ENCODE peak calls at places on chromosomes 11 and 22, in five cellular contexts. B is testis, U is lower leg skin, V is thoracic aorta, O is mucosa of descending colon. L is an unnamed sample.

GRCh38 chr11:63793163-63793562 is 20.1 kb upstream of the SPINDOC start:
- DNase-seq in O (no peak), U (no peak), B (no peak), V (no peak), L (no peak)

GRCh38 chr11:116563028-116563712 is 209.6 kb downstream of the BUD13 start:
- DNase-seq in O (peak; percentile 2), U (no peak), B (peak; percentile 60), V (no peak), L (no peak)

GRCh38 chr22:20526628-20527355 is 19.4 kb downstream of the MED15 start:
- DNase-seq in V (no peak), U (no peak), B (no peak), O (no peak), L (no peak)

GRCh38 chr11:130814440-130815073 is 101.7 kb downstream of the SNX19 start:
- DNase-seq in V (no peak), B (no peak), O (no peak), U (no peak), L (no peak)

GRCh38 chr11:125263268-125263790 is 98.8 kb downstream of the PKNOX2 start:
- DNase-seq in B (peak; percentile 86), U (no peak), O (peak; percentile 47), V (peak; percentile 37), L (no peak)

GRCh38 chr11:69173925-69174591 is 18.3 kb downstream of the SMIM38 start:
- DNase-seq in U (no peak), B (no peak), O (no peak), V (no peak), L (no peak)

GRCh38 chr11:5831196-5831829 is 10.4 kb downstream of the OR52E6 start:
- DNase-seq in O (no peak), V (no peak), U (no peak), B (no peak), L (no peak)

GRCh38 chr22:50482107-50483074 is 1.0 kb downstream of the ADM2 start:
- DNase-seq in U (no peak), O (no peak), B (no peak), V (no peak), L (no peak)

GRCh38 chr22:19663286-19663815 is 51.0 kb upstream of the SEPTIN5 start:
- DNase-seq in U (peak; percentile 92), B (peak; percentile 75), O (peak; percentile 66), V (no peak), L (no peak)

GRCh38 chr11:83681045-83681781 is 395.0 kb upstream of the CCDC90B start:
- DNase-seq in V (no peak), U (no peak), O (no peak), B (no peak), L (no peak)

GRCh38 chr22:27531782-27532530 is 269.6 kb downstream of the MN1 start:
- DNase-seq in U (no peak), B (peak; percentile 16), O (no peak), V (no peak), L (no peak)

GRCh38 chr11:101487775-101488174 is 96.0 kb downstream of the TRPC6 start:
- DNase-seq in U (no peak), V (no peak), B (no peak), O (no peak), L (no peak)

GRCh38 chr22:44538071-44538470 is 40.0 kb upstream of the RTL6 start:
- DNase-seq in V (no peak), B (no peak), O (no peak), U (no peak), L (no peak)

GRCh38 chr22:46116491-46116958 is 33.8 kb upstream of the PPARA start:
- DNase-seq in U (peak; percentile 99), V (peak; percentile 83), B (peak; percentile 96), O (peak; percentile 98), L (peak; percentile 85)

GRCh38 chr22:50114221-50114981 is 24.6 kb downstream of the MOV10L1 start:
- DNase-seq in B (no peak), U (peak; percentile 83), O (no peak), V (no peak), L (no peak)

GRCh38 chr11:118143661-118144185 is 8.9 kb downstream of the SCN4B start:
- DNase-seq in V (no peak), O (no peak), B (no peak), U (no peak), L (no peak)

GRCh38 chr11:72813740-72814138 is 472 bp upstream of the ATG16L2 start:
- DNase-seq in U (peak; percentile 95), V (no peak), O (peak; percentile 87), B (peak; percentile 84), L (no peak)

GRCh38 chr22:44412136-44412731 is 85.8 kb downstream of the RTL6 start:
- DNase-seq in U (peak; percentile 73), B (no peak), O (no peak), V (no peak), L (no peak)

GRCh38 chr11:12192796-12193514 is 82.6 kb downstream of the MICAL2 start:
- DNase-seq in U (no peak), B (no peak), O (peak; percentile 37), V (no peak), L (no peak)

GRCh38 chr22:37623075-37624016 is 14.7 kb downstream of the GGA1 start:
- DNase-seq in O (peak; percentile 71), U (peak; percentile 94), B (peak; percentile 75), V (no peak), L (peak; percentile 73)

GRCh38 chr11:1943576-1943975 is 3.6 kb upstream of the MRPL23 start:
- DNase-seq in V (no peak), B (no peak), O (no peak), U (peak; percentile 81), L (peak; percentile 12)

GRCh38 chr11:20397281-20397680 is 9.8 kb downstream of the PRMT3 start:
- DNase-seq in V (no peak), B (peak; percentile 45), O (peak; percentile 31), U (no peak), L (no peak)

GRCh38 chr11:465896-466538 is 15.9 kb downstream of the PTDSS2 start:
- DNase-seq in V (no peak), B (no peak), U (no peak), O (no peak), L (no peak)

GRCh38 chr22:21951931-21952465 is 650 bp downstream of the PPM1F start:
- DNase-seq in B (peak; percentile 53), O (peak; percentile 29), V (no peak), U (peak; percentile 90), L (no peak)

GRCh38 chr22:20062766-20063083 is 17.3 kb upstream of the DGCR8 start:
- DNase-seq in B (no peak), U (no peak), O (no peak), V (no peak), L (no peak)

GRCh38 chr11:120280566-120281160 is 40.7 kb downstream of the POU2F3 start:
- DNase-seq in B (no peak), O (no peak), V (no peak), U (peak; percentile 78), L (no peak)

GRCh38 chr22:50523806-50524663 is 1.4 kb downstream of the SCO2 start:
- DNase-seq in V (no peak), O (no peak), B (no peak), U (no peak), L (no peak)

GRCh38 chr11:76808996-76809395 is 25.8 kb downstream of the TSKU start:
- DNase-seq in O (no peak), B (no peak), U (no peak), V (no peak), L (no peak)

GRCh38 chr11:93131709-93132108 is 66.1 kb downstream of the SLC36A4 start:
- DNase-seq in V (no peak), U (no peak), O (no peak), B (no peak), L (no peak)

GRCh38 chr22:41857160-41857859 is 24.4 kb downstream of the SREBF2 start:
- DNase-seq in U (no peak), V (no peak), B (no peak), O (peak; percentile 59), L (no peak)

GRCh38 chr11:70423523-70424505 is 25.5 kb downstream of the CTTN start:
- DNase-seq in B (no peak), O (no peak), V (no peak), U (no peak), L (no peak)

GRCh38 chr11:3049430-3050243 is 7.6 kb downstream of the CARS1 start:
- DNase-seq in V (peak; percentile 55), B (peak; percentile 29), O (peak; percentile 64), U (peak; percentile 96), L (peak; percentile 60)
- TF ChIP-seq CTCF in V (peak; percentile 38), B (no peak), O (no peak), U (no peak), L (no peak)

DNA sequence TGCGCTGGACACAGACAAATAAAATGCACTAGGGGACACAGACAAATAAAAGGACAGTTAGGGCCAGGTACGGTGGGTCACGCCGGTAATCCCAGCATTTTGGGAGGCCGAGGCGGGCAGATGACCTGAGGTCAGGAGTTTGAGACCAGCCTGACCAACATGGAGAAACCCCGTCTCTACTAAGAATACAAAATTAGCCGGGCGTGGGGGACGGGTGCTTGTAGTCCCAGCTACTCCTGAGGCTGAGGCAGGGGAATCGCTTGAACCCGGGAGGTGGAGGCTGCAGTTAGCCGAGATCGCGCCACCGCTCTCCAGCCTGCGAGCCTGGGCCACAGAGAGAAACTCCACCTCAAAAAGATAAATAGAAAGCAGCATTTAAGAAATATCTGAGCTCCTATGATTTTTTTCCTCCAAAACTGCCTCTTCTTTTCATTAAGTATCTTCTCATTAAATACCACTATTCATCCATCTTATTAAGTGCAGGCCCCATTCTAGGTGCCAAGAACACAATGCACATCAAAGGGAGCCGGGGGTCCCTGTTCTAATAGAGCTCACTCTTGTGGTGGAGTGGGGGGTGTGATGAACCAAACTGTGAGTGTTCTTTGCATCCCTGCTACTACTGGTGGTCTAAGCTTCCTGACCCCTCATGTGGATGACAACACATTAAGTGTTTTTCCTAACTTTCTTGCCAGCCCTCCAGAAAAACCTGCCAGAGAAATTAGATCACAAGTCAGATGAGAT is 766 bp upstream of the ZNHIT2 start:
- DNase-seq in B (no peak), O (no peak), V (no peak), U (no peak), L (no peak)
- TF ChIP-seq CTCF in B (peak; percentile 47), O (peak; percentile 5), V (peak; percentile 21), U (no peak), L (peak; percentile 4)

DNA sequence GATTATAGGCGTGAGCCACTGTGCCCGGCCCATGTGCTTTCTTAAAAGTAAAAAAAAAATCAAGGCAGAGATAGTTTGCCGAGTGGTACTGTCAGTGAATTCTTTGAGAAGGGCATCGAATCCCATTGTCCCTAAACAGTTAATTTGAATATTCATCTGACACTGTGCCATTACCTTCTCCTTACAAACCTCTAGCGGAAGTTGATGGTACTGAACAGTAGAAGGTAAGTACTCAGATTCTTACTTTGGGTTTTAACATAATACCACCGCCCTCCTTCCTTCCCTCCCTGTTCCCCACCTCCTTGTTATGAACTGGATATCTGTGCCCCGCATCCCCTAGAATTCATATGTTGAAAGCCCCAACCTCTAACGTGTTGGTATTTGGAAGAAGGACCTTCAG is 58.2 kb upstream of the CLMP start:
- DNase-seq in U (no peak), B (no peak), V (no peak), O (no peak), L (no peak)
- TF ChIP-seq CTCF in U (no peak), B (no peak), V (no peak), O (no peak), L (no peak)

GRCh38 chr11:44348114-44348513 is 38.2 kb upstream of the ALX4 start:
- DNase-seq in B (no peak), U (no peak), V (no peak), O (no peak), L (no peak)

GRCh38 chr11:44348721-44349120 is 38.8 kb upstream of the ALX4 start:
- DNase-seq in B (no peak), U (no peak), V (no peak), O (no peak), L (no peak)

GRCh38 chr11:44351006-44351660 is 41.2 kb upstream of the ALX4 start:
- DNase-seq in O (no peak), V (no peak), B (no peak), U (no peak), L (peak; percentile 22)

GRCh38 chr11:44349328-44349727 is 39.4 kb upstream of the ALX4 start:
- DNase-seq in B (no peak), O (no peak), U (no peak), V (no peak), L (no peak)

GRCh38 chr11:44351898-44352498 is 42.1 kb upstream of the ALX4 start:
- DNase-seq in V (no peak), O (no peak), B (no peak), U (no peak), L (no peak)
- TF ChIP-seq CTCF in V (no peak), O (no peak), B (no peak), U (no peak), L (no peak)

L was measured in activated B cell treated with CpG ODN at 0.5 μM for 24 hours.